ENCODE peak calls at places on chromosome 4, in ten cellular contexts. One of them, this sample, is unnamed.

GRCh38 chr4:142556048-142556447 is 290.1 kb downstream of the INPP4B start:
- DNase-seq in GM13976: no peak
- DNase-seq in endothelial cell of umbilical vein: no peak
- DNase-seq in HFFc6: no peak
- DNase-seq in suprapubic skin: no peak
- DNase-seq in coronary artery: no peak
- DNase-seq in GM06990: no peak
- DNase-seq in B cell: no peak
- DNase-seq in A549: no peak
- DNase-seq in GM13977: no peak
- DNase-seq in this sample: no peak

GRCh38 chr4:24642941-24643628 is 58.7 kb upstream of the DHX15 start:
- DNase-seq in GM13976: no peak
- DNase-seq in endothelial cell of umbilical vein: no peak
- DNase-seq in HFFc6: peak; percentile 65
- DNase-seq in suprapubic skin: no peak
- DNase-seq in coronary artery: no peak
- DNase-seq in GM06990: no peak
- DNase-seq in B cell: no peak
- DNase-seq in A549: peak; percentile 67
- DNase-seq in GM13977: no peak
- DNase-seq in this sample: peak; percentile 54

GRCh38 chr4:127732623-127733199 is 2.5 kb downstream of the SLC25A31 start:
- DNase-seq in GM13976: peak; percentile 65
- DNase-seq in endothelial cell of umbilical vein: peak; percentile 59
- DNase-seq in HFFc6: peak; percentile 28
- DNase-seq in suprapubic skin: no peak
- DNase-seq in coronary artery: no peak
- DNase-seq in GM06990: peak; percentile 16
- DNase-seq in B cell: no peak
- DNase-seq in A549: peak; percentile 33
- DNase-seq in GM13977: peak; percentile 77
- DNase-seq in this sample: peak; percentile 63

GRCh38 chr4:109803924-109804571 is 2.2 kb upstream of the CFI start:
- DNase-seq in GM13976: peak; percentile 41
- DNase-seq in endothelial cell of umbilical vein: peak; percentile 56
- DNase-seq in HFFc6: peak; percentile 46
- DNase-seq in suprapubic skin: no peak
- DNase-seq in coronary artery: no peak
- DNase-seq in GM06990: no peak
- DNase-seq in B cell: peak; percentile 48
- DNase-seq in A549: peak; percentile 59
- DNase-seq in GM13977: peak; percentile 30
- DNase-seq in this sample: peak; percentile 62

GRCh38 chr4:5128569-5128968 is 77.3 kb downstream of the STK32B start:
- DNase-seq in GM13976: no peak
- DNase-seq in endothelial cell of umbilical vein: no peak
- DNase-seq in HFFc6: no peak
- DNase-seq in suprapubic skin: no peak
- DNase-seq in coronary artery: no peak
- DNase-seq in GM06990: no peak
- DNase-seq in B cell: no peak
- DNase-seq in A549: no peak
- DNase-seq in GM13977: no peak
- DNase-seq in this sample: no peak

GRCh38 chr4:154622598-154622997 is 10.1 kb upstream of the FGG start:
- DNase-seq in GM13976: peak; percentile 50
- DNase-seq in endothelial cell of umbilical vein: peak; percentile 27
- DNase-seq in HFFc6: peak; percentile 46
- DNase-seq in suprapubic skin: no peak
- DNase-seq in coronary artery: no peak
- DNase-seq in GM06990: no peak
- DNase-seq in B cell: peak; percentile 48
- DNase-seq in A549: peak; percentile 63
- DNase-seq in GM13977: peak; percentile 66
- DNase-seq in this sample: peak; percentile 50

GRCh38 chr4:117577686-117578085 is 456.6 kb upstream of the NDST3 start:
- DNase-seq in GM13976: no peak
- DNase-seq in endothelial cell of umbilical vein: no peak
- DNase-seq in HFFc6: no peak
- DNase-seq in suprapubic skin: no peak
- DNase-seq in coronary artery: no peak
- DNase-seq in GM06990: no peak
- DNase-seq in B cell: no peak
- DNase-seq in A549: no peak
- DNase-seq in GM13977: no peak
- DNase-seq in this sample: peak; percentile 17

GRCh38 chr4:2286904-2287593 is 25.1 kb upstream of the MXD4 start:
- DNase-seq in GM13976: no peak
- DNase-seq in endothelial cell of umbilical vein: no peak
- DNase-seq in HFFc6: no peak
- DNase-seq in suprapubic skin: peak; percentile 44
- DNase-seq in coronary artery: no peak
- DNase-seq in GM06990: no peak
- DNase-seq in B cell: no peak
- DNase-seq in A549: no peak
- DNase-seq in GM13977: no peak
- DNase-seq in this sample: no peak

GRCh38 chr4:2761035-2761923 is 5.1 kb upstream of the TNIP2 start:
- DNase-seq in GM13976: peak; percentile 11
- DNase-seq in endothelial cell of umbilical vein: peak; percentile 61
- DNase-seq in HFFc6: no peak
- DNase-seq in suprapubic skin: peak; percentile 52
- DNase-seq in coronary artery: peak; percentile 70
- DNase-seq in GM06990: no peak
- DNase-seq in B cell: no peak
- DNase-seq in A549: no peak
- DNase-seq in GM13977: no peak
- DNase-seq in this sample: peak; percentile 22

GRCh38 chr4:86058621-86059020 is 301.2 kb downstream of the MAPK10 start:
- DNase-seq in GM13976: no peak
- DNase-seq in endothelial cell of umbilical vein: no peak
- DNase-seq in HFFc6: no peak
- DNase-seq in suprapubic skin: no peak
- DNase-seq in coronary artery: no peak
- DNase-seq in GM06990: no peak
- DNase-seq in B cell: no peak
- DNase-seq in A549: no peak
- DNase-seq in GM13977: no peak
- DNase-seq in this sample: no peak

GRCh38 chr4:145494666-145495065 is 13.0 kb downstream of the SMAD1 start:
- DNase-seq in GM13976: no peak
- DNase-seq in endothelial cell of umbilical vein: no peak
- DNase-seq in HFFc6: no peak
- DNase-seq in suprapubic skin: no peak
- DNase-seq in coronary artery: no peak
- DNase-seq in GM06990: no peak
- DNase-seq in B cell: no peak
- DNase-seq in A549: no peak
- DNase-seq in GM13977: no peak
- DNase-seq in this sample: no peak

GRCh38 chr4:140326395-140326993 is 47.0 kb upstream of the SCOC start:
- DNase-seq in GM13976: no peak
- DNase-seq in endothelial cell of umbilical vein: peak; percentile 68
- DNase-seq in HFFc6: peak; percentile 33
- DNase-seq in suprapubic skin: no peak
- DNase-seq in coronary artery: no peak
- DNase-seq in GM06990: no peak
- DNase-seq in B cell: peak; percentile 18
- DNase-seq in A549: peak; percentile 18
- DNase-seq in GM13977: no peak
- DNase-seq in this sample: peak; percentile 63

GRCh38 chr4:2256156-2256731 is 5.7 kb downstream of the MXD4 start:
- DNase-seq in GM13976: no peak
- DNase-seq in endothelial cell of umbilical vein: no peak
- DNase-seq in HFFc6: no peak
- DNase-seq in suprapubic skin: peak; percentile 60
- DNase-seq in coronary artery: peak; percentile 75
- DNase-seq in GM06990: peak; percentile 6
- DNase-seq in B cell: peak; percentile 3
- DNase-seq in A549: no peak
- DNase-seq in GM13977: no peak
- DNase-seq in this sample: no peak

GRCh38 chr4:101835121-101835904 is 44.8 kb downstream of the BANK1 start:
- DNase-seq in GM13976: no peak
- DNase-seq in endothelial cell of umbilical vein: peak; percentile 19
- DNase-seq in HFFc6: peak; percentile 6
- DNase-seq in suprapubic skin: no peak
- DNase-seq in coronary artery: no peak
- DNase-seq in GM06990: no peak
- DNase-seq in B cell: no peak
- DNase-seq in A549: peak; percentile 69
- DNase-seq in GM13977: no peak
- DNase-seq in this sample: peak; percentile 70

GRCh38 chr4:163087805-163088204 is 78.9 kb downstream of the NAF1 start:
- DNase-seq in GM13976: no peak
- DNase-seq in endothelial cell of umbilical vein: no peak
- DNase-seq in HFFc6: no peak
- DNase-seq in suprapubic skin: no peak
- DNase-seq in coronary artery: no peak
- DNase-seq in GM06990: no peak
- DNase-seq in B cell: no peak
- DNase-seq in A549: no peak
- DNase-seq in GM13977: no peak
- DNase-seq in this sample: no peak

GRCh38 chr4:90240333-90240732 is 113.1 kb downstream of the CCSER1 start:
- DNase-seq in GM13976: no peak
- DNase-seq in endothelial cell of umbilical vein: no peak
- DNase-seq in HFFc6: no peak
- DNase-seq in suprapubic skin: no peak
- DNase-seq in coronary artery: no peak
- DNase-seq in GM06990: no peak
- DNase-seq in B cell: no peak
- DNase-seq in A549: no peak
- DNase-seq in GM13977: no peak
- DNase-seq in this sample: no peak
- TF ChIP-seq CTCF in GM13976: no peak
- TF ChIP-seq CTCF in endothelial cell of umbilical vein: no peak
- TF ChIP-seq CTCF in HFFc6: no peak
- TF ChIP-seq CTCF in suprapubic skin: no peak
- TF ChIP-seq CTCF in coronary artery: no peak
- TF ChIP-seq CTCF in GM06990: no peak
- TF ChIP-seq CTCF in B cell: no peak
- TF ChIP-seq CTCF in A549: no peak
- TF ChIP-seq CTCF in GM13977: no peak
- TF ChIP-seq CTCF in this sample: no peak

GRCh38 chr4:186158966-186159365 is 32.4 kb upstream of the CYP4V2 start:
- DNase-seq in GM13976: no peak
- DNase-seq in endothelial cell of umbilical vein: no peak
- DNase-seq in HFFc6: no peak
- DNase-seq in suprapubic skin: no peak
- DNase-seq in coronary artery: no peak
- DNase-seq in GM06990: no peak
- DNase-seq in B cell: no peak
- DNase-seq in A549: no peak
- DNase-seq in GM13977: no peak
- DNase-seq in this sample: no peak

GRCh38 chr4:186161138-186161537 is 30.2 kb upstream of the CYP4V2 start:
- DNase-seq in GM13976: peak; percentile 84
- DNase-seq in endothelial cell of umbilical vein: no peak
- DNase-seq in HFFc6: no peak
- DNase-seq in suprapubic skin: no peak
- DNase-seq in coronary artery: no peak
- DNase-seq in GM06990: no peak
- DNase-seq in B cell: no peak
- DNase-seq in A549: no peak
- DNase-seq in GM13977: peak; percentile 80
- DNase-seq in this sample: no peak

GRCh38 chr4:186159613-186160012 is 31.8 kb upstream of the CYP4V2 start:
- DNase-seq in GM13976: no peak
- DNase-seq in endothelial cell of umbilical vein: no peak
- DNase-seq in HFFc6: no peak
- DNase-seq in suprapubic skin: no peak
- DNase-seq in coronary artery: no peak
- DNase-seq in GM06990: no peak
- DNase-seq in B cell: no peak
- DNase-seq in A549: no peak
- DNase-seq in GM13977: no peak
- DNase-seq in this sample: no peak

GRCh38 chr4:186158021-186158859 is 33.1 kb upstream of the CYP4V2 start:
- DNase-seq in GM13976: no peak
- DNase-seq in endothelial cell of umbilical vein: no peak
- DNase-seq in HFFc6: no peak
- DNase-seq in suprapubic skin: no peak
- DNase-seq in coronary artery: no peak
- DNase-seq in GM06990: no peak
- DNase-seq in B cell: no peak
- DNase-seq in A549: no peak
- DNase-seq in GM13977: no peak
- DNase-seq in this sample: no peak
- TF ChIP-seq CTCF in GM13976: no peak
- TF ChIP-seq CTCF in endothelial cell of umbilical vein: no peak
- TF ChIP-seq CTCF in HFFc6: no peak
- TF ChIP-seq CTCF in suprapubic skin: no peak
- TF ChIP-seq CTCF in coronary artery: no peak
- TF ChIP-seq CTCF in GM06990: no peak
- TF ChIP-seq CTCF in B cell: no peak
- TF ChIP-seq CTCF in A549: no peak
- TF ChIP-seq CTCF in GM13977: no peak
- TF ChIP-seq CTCF in this sample: no peak

GRCh38 chr4:182575225-182575624 is 332.0 kb downstream of the TENM3 start:
- DNase-seq in GM13976: no peak
- DNase-seq in endothelial cell of umbilical vein: no peak
- DNase-seq in HFFc6: no peak
- DNase-seq in suprapubic skin: no peak
- DNase-seq in coronary artery: no peak
- DNase-seq in GM06990: no peak
- DNase-seq in B cell: no peak
- DNase-seq in A549: no peak
- DNase-seq in GM13977: no peak
- DNase-seq in this sample: no peak
- TF ChIP-seq CTCF in GM13976: no peak
- TF ChIP-seq CTCF in endothelial cell of umbilical vein: no peak
- TF ChIP-seq CTCF in HFFc6: no peak
- TF ChIP-seq CTCF in suprapubic skin: no peak
- TF ChIP-seq CTCF in coronary artery: no peak
- TF ChIP-seq CTCF in GM06990: no peak
- TF ChIP-seq CTCF in B cell: no peak
- TF ChIP-seq CTCF in A549: no peak
- TF ChIP-seq CTCF in GM13977: no peak
- TF ChIP-seq CTCF in this sample: no peak

GRCh38 chr4:99563310-99564186 is at the start of gene TRMT10A:
- DNase-seq in GM13976: peak; percentile 90
- DNase-seq in endothelial cell of umbilical vein: peak; percentile 98
- DNase-seq in HFFc6: peak; percentile 97
- DNase-seq in suprapubic skin: peak; percentile 98
- DNase-seq in coronary artery: peak; percentile 99
- DNase-seq in GM06990: peak; percentile 95
- DNase-seq in B cell: peak; percentile 94
- DNase-seq in A549: peak; percentile 96
- DNase-seq in GM13977: peak; percentile 85
- DNase-seq in this sample: peak; percentile 99
- TF ChIP-seq CTCF in GM13976: no peak
- TF ChIP-seq CTCF in endothelial cell of umbilical vein: no peak
- TF ChIP-seq CTCF in HFFc6: peak; percentile 59
- TF ChIP-seq CTCF in suprapubic skin: no peak
- TF ChIP-seq CTCF in coronary artery: no peak
- TF ChIP-seq CTCF in GM06990: no peak
- TF ChIP-seq CTCF in B cell: no peak
- TF ChIP-seq CTCF in A549: no peak
- TF ChIP-seq CTCF in GM13977: no peak
- TF ChIP-seq CTCF in this sample: no peak

GRCh38 chr4:153249199-153250154 is 45.2 kb downstream of the TRIM2 start:
- DNase-seq in GM13976: peak; percentile 94
- DNase-seq in endothelial cell of umbilical vein: peak; percentile 78
- DNase-seq in HFFc6: peak; percentile 57
- DNase-seq in suprapubic skin: peak; percentile 80
- DNase-seq in coronary artery: peak; percentile 76
- DNase-seq in GM06990: peak; percentile 89
- DNase-seq in B cell: peak; percentile 97
- DNase-seq in A549: no peak
- DNase-seq in GM13977: peak; percentile 91
- DNase-seq in this sample: peak; percentile 76
- TF ChIP-seq CTCF in GM13976: no peak
- TF ChIP-seq CTCF in endothelial cell of umbilical vein: no peak
- TF ChIP-seq CTCF in HFFc6: no peak
- TF ChIP-seq CTCF in suprapubic skin: no peak
- TF ChIP-seq CTCF in coronary artery: no peak
- TF ChIP-seq CTCF in GM06990: no peak
- TF ChIP-seq CTCF in B cell: no peak
- TF ChIP-seq CTCF in A549: no peak
- TF ChIP-seq CTCF in GM13977: no peak
- TF ChIP-seq CTCF in this sample: no peak

This sample was measured in astrocyte of the spinal cord.